ENCODE peak calls at places on chromosome 15, in ten cellular contexts. O is HepG2, B is endothelial cell of umbilical vein, A is fibroblast of lung, Y is heart right ventricle, V is cardiac muscle cell, R is tibial artery, J is heart left ventricle, P is PC-9, X is A549. I is an unnamed sample.
A peak's percentile ranks its signal among the peaks of the same experiment; 100 is the strongest.

GRCh38 chr15:101372960-101373525 is 78.0 kb upstream of the SNRPA1 start:
- DNase-seq in Y (no peak), A (no peak), P (no peak), J (no peak), O (no peak), B (no peak), X (no peak), R (no peak), V (no peak), I (no peak)

GRCh38 chr15:59160880-59161593 is 45.6 kb upstream of the LDHAL6B start:
- DNase-seq in X (peak; percentile 59), O (peak; percentile 25), Y (no peak), P (no peak), V (peak; percentile 43), A (no peak), J (no peak), B (peak; percentile 9), R (no peak), I (no peak)

GRCh38 chr15:26674467-26674866 is 98.4 kb downstream of the GABRB3 start:
- DNase-seq in Y (no peak), R (no peak), X (no peak), V (no peak), O (no peak), P (no peak), J (no peak), A (no peak), B (no peak), I (no peak)

GRCh38 chr15:74240002-74240568 is 4.0 kb downstream of the CCDC33 start:
- DNase-seq in P (peak; percentile 96), R (peak; percentile 73), A (peak; percentile 71), V (no peak), O (peak; percentile 40), B (peak; percentile 92), X (peak; percentile 93), J (peak; percentile 93), Y (peak; percentile 91), I (no peak)

GRCh38 chr15:93043621-93044300 is 45.2 kb downstream of the RGMA start:
- DNase-seq in B (no peak), P (no peak), Y (no peak), A (no peak), X (no peak), O (no peak), V (no peak), R (no peak), J (no peak), I (no peak)

GRCh38 chr15:60408438-60409105 is 10.8 kb upstream of the ANXA2 start:
- DNase-seq in X (peak; percentile 92), O (peak; percentile 16), A (peak; percentile 88), P (peak; percentile 92), Y (no peak), R (no peak), J (no peak), B (peak; percentile 78), V (no peak), I (no peak)

GRCh38 chr15:77607894-77608261 is 24.8 kb downstream of the LINGO1 start:
- DNase-seq in P (no peak), V (no peak), J (no peak), R (no peak), Y (no peak), B (no peak), X (no peak), A (no peak), O (no peak), I (no peak)

GRCh38 chr15:51161491-51162260 is 67.0 kb upstream of the TNFAIP8L3 start:
- DNase-seq in X (no peak), B (no peak), P (no peak), A (peak; percentile 40), R (no peak), O (no peak), V (no peak), J (no peak), Y (no peak), I (no peak)

GRCh38 chr15:66014022-66014421 is 144.7 kb downstream of the RAB11A start:
- DNase-seq in V (no peak), O (no peak), A (no peak), Y (no peak), P (no peak), B (no peak), J (no peak), X (no peak), R (no peak), I (no peak)

GRCh38 chr15:55774113-55774970 is 31.4 kb upstream of the PRTG start:
- DNase-seq in O (peak; percentile 33), X (peak; percentile 60), R (peak; percentile 33), V (peak; percentile 58), A (no peak), P (no peak), Y (peak; percentile 13), J (no peak), B (peak; percentile 44), I (no peak)

GRCh38 chr15:83581381-83581780 is 72.5 kb upstream of the ADAMTSL3 start:
- DNase-seq in Y (no peak), R (no peak), J (no peak), V (no peak), O (no peak), X (no peak), A (peak; percentile 26), B (no peak), P (no peak), I (no peak)

GRCh38 chr15:36901012-36901411 is 199.3 kb downstream of the MEIS2 start:
- DNase-seq in A (no peak), R (no peak), X (no peak), J (no peak), O (no peak), P (no peak), V (no peak), Y (no peak), B (no peak), I (no peak)

GRCh38 chr15:34436126-34436955 is 1.3 kb downstream of the GOLGA8A start:
- DNase-seq in V (peak; percentile 12), X (no peak), R (no peak), A (peak; percentile 17), P (peak; percentile 36), B (peak; percentile 6), J (no peak), O (no peak), Y (no peak), I (no peak)

GRCh38 chr15:37793851-37794250 is 140.6 kb upstream of the TMCO5A start:
- DNase-seq in R (no peak), B (peak; percentile 4), O (no peak), J (no peak), V (peak; percentile 30), P (no peak), A (no peak), X (no peak), Y (no peak), I (no peak)

GRCh38 chr15:78209646-78210348 is 24.6 kb downstream of the ACSBG1 start:
- DNase-seq in P (peak; percentile 88), X (no peak), B (no peak), O (no peak), V (no peak), A (no peak), Y (no peak), R (no peak), J (no peak), I (no peak)

GRCh38 chr15:82133251-82133650 is 87.4 kb upstream of the MEX3B start:
- DNase-seq in Y (no peak), V (no peak), J (no peak), R (no peak), P (no peak), B (no peak), X (no peak), A (no peak), O (no peak), I (no peak)

GRCh38 chr15:58212909-58213526 is 74.8 kb downstream of the AQP9 start:
- DNase-seq in A (peak; percentile 47), Y (no peak), B (peak; percentile 56), O (peak; percentile 14), R (no peak), X (peak; percentile 76), J (no peak), V (peak; percentile 52), P (no peak), I (no peak)

GRCh38 chr15:90095521-90095959 is 6.7 kb downstream of the IDH2 start:
- DNase-seq in O (peak; percentile 70), B (no peak), V (peak; percentile 64), P (peak; percentile 71), X (no peak), Y (no peak), R (no peak), A (no peak), J (no peak), I (no peak)

GRCh38 chr15:64092075-64092820 is 1.4 kb downstream of the CIAO2A start:
- DNase-seq in X (peak; percentile 44), V (no peak), J (no peak), R (no peak), A (no peak), B (no peak), O (peak; percentile 50), P (no peak), Y (no peak), I (no peak)
- TF ChIP-seq CTCF in X (peak; percentile 19), V (no peak), J (no peak), R (no peak), A (peak; percentile 8), B (no peak), O (peak; percentile 67), P (no peak), Y (no peak), I (no peak)

GRCh38 chr15:85296615-85297402 is 83.6 kb upstream of the AKAP13 start:
- DNase-seq in J (peak; percentile 57), O (peak; percentile 75), X (peak; percentile 86), V (peak; percentile 77), B (peak; percentile 85), P (peak; percentile 55), R (peak; percentile 47), Y (peak; percentile 73), A (peak; percentile 64), I (peak; percentile 45)
- H3K4me3 ChIP-seq in J (peak overlapping the region; percentile 32), O (peak overlapping the region; percentile 45), X (no peak overlapping the region), V (no peak overlapping the region), B (no peak overlapping the region), P (peak overlapping the region; percentile 18), R (peak overlapping the region; percentile 28), Y (peak overlapping the region; percentile 43), A (no peak overlapping the region), I (peak overlapping the region; percentile 45)

GRCh38 chr15:40942337-40942854 is 10.9 kb upstream of the CHAC1 start:
- DNase-seq in B (no peak), V (no peak), O (no peak), P (no peak), J (no peak), Y (no peak), X (no peak), A (no peak), R (no peak), I (no peak)
- H3K27ac ChIP-seq in B (peak overlapping the region; percentile 80), V (no peak overlapping the region), O (no peak overlapping the region), P (no peak overlapping the region), J (peak overlapping the region; percentile 92), Y (peak overlapping the region; percentile 89), X (peak overlapping the region; percentile 89), A (peak overlapping the region; percentile 78), R (peak overlapping the region; percentile 87), I (peak overlapping the region; percentile 81)

GRCh38 chr15:80325206-80325605 is 73.2 kb upstream of the CTXND1 start:
- DNase-seq in Y (no peak), P (no peak), B (no peak), X (no peak), O (no peak), V (no peak), R (no peak), J (no peak), A (no peak), I (no peak)

GRCh38 chr15:80328496-80328895 is 75.7 kb upstream of the ARNT2 start:
- DNase-seq in B (no peak), Y (no peak), O (no peak), R (no peak), X (no peak), P (no peak), A (no peak), J (no peak), V (no peak), I (no peak)

GRCh38 chr15:80317389-80318169 is 65.6 kb upstream of the CTXND1 start:
- DNase-seq in R (no peak), P (no peak), Y (peak; percentile 28), V (no peak), B (no peak), J (peak; percentile 63), A (peak; percentile 90), O (peak; percentile 6), X (peak; percentile 42), I (peak; percentile 79)

GRCh38 chr15:80323285-80323684 is 71.3 kb upstream of the CTXND1 start:
- DNase-seq in A (no peak), X (no peak), O (no peak), B (no peak), R (no peak), V (no peak), P (no peak), Y (no peak), J (no peak), I (no peak)
- TF ChIP-seq CTCF in A (peak; percentile 25), X (peak; percentile 15), O (no peak), B (no peak), R (no peak), V (peak; percentile 33), P (peak; percentile 63), Y (no peak), J (no peak), I (peak; percentile 38)